ENCODE peak calls at places on chromosomes 2 and 18, in six cellular contexts. One of them, this sample, is unnamed.

GRCh38 chr2:37827911-37828411 is 97.1 kb upstream of the RMDN2 start:
- DNase-seq in stimulated activated CD8-positive, alpha-beta memory T cell treated with anti-CD3 and anti-CD28 coated beads, Interleukin-15, amount 100 ng/mL, for 24 hours: no peak
- DNase-seq in amniotic epithelial cell: peak; percentile 88
- DNase-seq in sigmoid colon: no peak
- DNase-seq in activated CD8-positive, alpha-beta memory T cell treated with anti-CD3 and anti-CD28 coated beads for 48 hours: no peak
- DNase-seq in psoas muscle: no peak
- DNase-seq in this sample: no peak

GRCh38 chr2:2456721-2457120 is 125.6 kb upstream of the MYT1L start:
- DNase-seq in stimulated activated CD8-positive, alpha-beta memory T cell treated with anti-CD3 and anti-CD28 coated beads, Interleukin-15, amount 100 ng/mL, for 24 hours: no peak
- DNase-seq in amniotic epithelial cell: no peak
- DNase-seq in psoas muscle: no peak
- DNase-seq in activated CD8-positive, alpha-beta memory T cell treated with anti-CD3 and anti-CD28 coated beads for 48 hours: no peak
- DNase-seq in sigmoid colon: no peak
- DNase-seq in this sample: no peak

GRCh38 chr2:159206736-159207380 is 79.6 kb downstream of the WDSUB1 start:
- DNase-seq in sigmoid colon: no peak
- DNase-seq in activated CD8-positive, alpha-beta memory T cell treated with anti-CD3 and anti-CD28 coated beads for 48 hours: no peak
- DNase-seq in amniotic epithelial cell: no peak
- DNase-seq in stimulated activated CD8-positive, alpha-beta memory T cell treated with anti-CD3 and anti-CD28 coated beads, Interleukin-15, amount 100 ng/mL, for 24 hours: no peak
- DNase-seq in psoas muscle: no peak
- DNase-seq in this sample: no peak

GRCh38 chr18:55250729-55251128 is 291.5 kb upstream of the CCDC68 start:
- DNase-seq in sigmoid colon: no peak
- DNase-seq in stimulated activated CD8-positive, alpha-beta memory T cell treated with anti-CD3 and anti-CD28 coated beads, Interleukin-15, amount 100 ng/mL, for 24 hours: no peak
- DNase-seq in amniotic epithelial cell: peak; percentile 89
- DNase-seq in psoas muscle: no peak
- DNase-seq in activated CD8-positive, alpha-beta memory T cell treated with anti-CD3 and anti-CD28 coated beads for 48 hours: no peak
- DNase-seq in this sample: no peak

GRCh38 chr18:6781846-6782245 is 52.3 kb downstream of the ARHGAP28 start:
- DNase-seq in activated CD8-positive, alpha-beta memory T cell treated with anti-CD3 and anti-CD28 coated beads for 48 hours: no peak
- DNase-seq in amniotic epithelial cell: peak; percentile 48
- DNase-seq in psoas muscle: no peak
- DNase-seq in stimulated activated CD8-positive, alpha-beta memory T cell treated with anti-CD3 and anti-CD28 coated beads, Interleukin-15, amount 100 ng/mL, for 24 hours: no peak
- DNase-seq in sigmoid colon: no peak
- DNase-seq in this sample: no peak

GRCh38 chr2:199596549-199596948 is 138.8 kb upstream of the SATB2 start:
- DNase-seq in stimulated activated CD8-positive, alpha-beta memory T cell treated with anti-CD3 and anti-CD28 coated beads, Interleukin-15, amount 100 ng/mL, for 24 hours: no peak
- DNase-seq in psoas muscle: no peak
- DNase-seq in sigmoid colon: no peak
- DNase-seq in amniotic epithelial cell: peak; percentile 2
- DNase-seq in activated CD8-positive, alpha-beta memory T cell treated with anti-CD3 and anti-CD28 coated beads for 48 hours: no peak
- DNase-seq in this sample: no peak

GRCh38 chr2:138516030-138516704 is 14.6 kb downstream of the SPOPL start:
- DNase-seq in stimulated activated CD8-positive, alpha-beta memory T cell treated with anti-CD3 and anti-CD28 coated beads, Interleukin-15, amount 100 ng/mL, for 24 hours: no peak
- DNase-seq in activated CD8-positive, alpha-beta memory T cell treated with anti-CD3 and anti-CD28 coated beads for 48 hours: no peak
- DNase-seq in amniotic epithelial cell: peak; percentile 54
- DNase-seq in sigmoid colon: no peak
- DNase-seq in psoas muscle: no peak
- DNase-seq in this sample: no peak

GRCh38 chr2:2542966-2543555 is 212.0 kb upstream of the MYT1L start:
- DNase-seq in sigmoid colon: no peak
- DNase-seq in stimulated activated CD8-positive, alpha-beta memory T cell treated with anti-CD3 and anti-CD28 coated beads, Interleukin-15, amount 100 ng/mL, for 24 hours: no peak
- DNase-seq in psoas muscle: no peak
- DNase-seq in amniotic epithelial cell: no peak
- DNase-seq in activated CD8-positive, alpha-beta memory T cell treated with anti-CD3 and anti-CD28 coated beads for 48 hours: no peak
- DNase-seq in this sample: no peak

GRCh38 chr18:32470713-32471633 is at the start of gene GAREM1:
- DNase-seq in sigmoid colon: peak; percentile 98
- DNase-seq in activated CD8-positive, alpha-beta memory T cell treated with anti-CD3 and anti-CD28 coated beads for 48 hours: no peak
- DNase-seq in stimulated activated CD8-positive, alpha-beta memory T cell treated with anti-CD3 and anti-CD28 coated beads, Interleukin-15, amount 100 ng/mL, for 24 hours: peak; percentile 29
- DNase-seq in amniotic epithelial cell: peak; percentile 98
- DNase-seq in psoas muscle: peak; percentile 98
- DNase-seq in this sample: peak; percentile 94

GRCh38 chr2:108587621-108588020 is 53.4 kb downstream of the LIMS1 start:
- DNase-seq in sigmoid colon: peak; percentile 76
- DNase-seq in psoas muscle: peak; percentile 71
- DNase-seq in activated CD8-positive, alpha-beta memory T cell treated with anti-CD3 and anti-CD28 coated beads for 48 hours: no peak
- DNase-seq in stimulated activated CD8-positive, alpha-beta memory T cell treated with anti-CD3 and anti-CD28 coated beads, Interleukin-15, amount 100 ng/mL, for 24 hours: no peak
- DNase-seq in amniotic epithelial cell: peak; percentile 87
- DNase-seq in this sample: no peak

GRCh38 chr18:61496374-61496773 is 163.1 kb downstream of the CDH20 start:
- DNase-seq in amniotic epithelial cell: no peak
- DNase-seq in psoas muscle: no peak
- DNase-seq in sigmoid colon: no peak
- DNase-seq in stimulated activated CD8-positive, alpha-beta memory T cell treated with anti-CD3 and anti-CD28 coated beads, Interleukin-15, amount 100 ng/mL, for 24 hours: no peak
- DNase-seq in activated CD8-positive, alpha-beta memory T cell treated with anti-CD3 and anti-CD28 coated beads for 48 hours: no peak
- DNase-seq in this sample: no peak

GRCh38 chr2:1997409-1997808 is 253.1 kb upstream of the PXDN start:
- DNase-seq in sigmoid colon: no peak
- DNase-seq in stimulated activated CD8-positive, alpha-beta memory T cell treated with anti-CD3 and anti-CD28 coated beads, Interleukin-15, amount 100 ng/mL, for 24 hours: no peak
- DNase-seq in amniotic epithelial cell: no peak
- DNase-seq in activated CD8-positive, alpha-beta memory T cell treated with anti-CD3 and anti-CD28 coated beads for 48 hours: no peak
- DNase-seq in psoas muscle: no peak
- DNase-seq in this sample: no peak

GRCh38 chr2:68980956-68981355 is 6.5 kb downstream of the GKN1 start:
- DNase-seq in activated CD8-positive, alpha-beta memory T cell treated with anti-CD3 and anti-CD28 coated beads for 48 hours: no peak
- DNase-seq in amniotic epithelial cell: no peak
- DNase-seq in psoas muscle: no peak
- DNase-seq in sigmoid colon: no peak
- DNase-seq in stimulated activated CD8-positive, alpha-beta memory T cell treated with anti-CD3 and anti-CD28 coated beads, Interleukin-15, amount 100 ng/mL, for 24 hours: no peak
- DNase-seq in this sample: no peak

GRCh38 chr2:65370387-65371093 is 61.9 kb downstream of the SPRED2 start:
- DNase-seq in psoas muscle: no peak
- DNase-seq in amniotic epithelial cell: no peak
- DNase-seq in sigmoid colon: no peak
- DNase-seq in activated CD8-positive, alpha-beta memory T cell treated with anti-CD3 and anti-CD28 coated beads for 48 hours: no peak
- DNase-seq in stimulated activated CD8-positive, alpha-beta memory T cell treated with anti-CD3 and anti-CD28 coated beads, Interleukin-15, amount 100 ng/mL, for 24 hours: no peak
- DNase-seq in this sample: no peak

GRCh38 chr2:190062053-190062452 is 476 bp downstream of the MSTN start:
- DNase-seq in stimulated activated CD8-positive, alpha-beta memory T cell treated with anti-CD3 and anti-CD28 coated beads, Interleukin-15, amount 100 ng/mL, for 24 hours: no peak
- DNase-seq in psoas muscle: no peak
- DNase-seq in amniotic epithelial cell: no peak
- DNase-seq in sigmoid colon: no peak
- DNase-seq in activated CD8-positive, alpha-beta memory T cell treated with anti-CD3 and anti-CD28 coated beads for 48 hours: no peak
- DNase-seq in this sample: no peak

GRCh38 chr2:158266106-158266505 is 164.4 kb downstream of the UPP2 start:
- DNase-seq in psoas muscle: no peak
- DNase-seq in stimulated activated CD8-positive, alpha-beta memory T cell treated with anti-CD3 and anti-CD28 coated beads, Interleukin-15, amount 100 ng/mL, for 24 hours: no peak
- DNase-seq in sigmoid colon: no peak
- DNase-seq in amniotic epithelial cell: no peak
- DNase-seq in activated CD8-positive, alpha-beta memory T cell treated with anti-CD3 and anti-CD28 coated beads for 48 hours: no peak
- DNase-seq in this sample: no peak

GRCh38 chr18:46301081-46301480 is 196.9 kb downstream of the HAUS1 start:
- DNase-seq in activated CD8-positive, alpha-beta memory T cell treated with anti-CD3 and anti-CD28 coated beads for 48 hours: no peak
- DNase-seq in amniotic epithelial cell: no peak
- DNase-seq in psoas muscle: no peak
- DNase-seq in sigmoid colon: no peak
- DNase-seq in stimulated activated CD8-positive, alpha-beta memory T cell treated with anti-CD3 and anti-CD28 coated beads, Interleukin-15, amount 100 ng/mL, for 24 hours: no peak
- DNase-seq in this sample: no peak

GRCh38 chr2:219521066-219521880 is 7.0 kb downstream of the ASIC4 start:
- DNase-seq in stimulated activated CD8-positive, alpha-beta memory T cell treated with anti-CD3 and anti-CD28 coated beads, Interleukin-15, amount 100 ng/mL, for 24 hours: no peak
- DNase-seq in psoas muscle: no peak
- DNase-seq in activated CD8-positive, alpha-beta memory T cell treated with anti-CD3 and anti-CD28 coated beads for 48 hours: no peak
- DNase-seq in amniotic epithelial cell: peak; percentile 51
- DNase-seq in sigmoid colon: no peak
- DNase-seq in this sample: no peak

GRCh38 chr2:48768669-48769068 is 13.1 kb upstream of the LHCGR start:
- DNase-seq in activated CD8-positive, alpha-beta memory T cell treated with anti-CD3 and anti-CD28 coated beads for 48 hours: no peak
- DNase-seq in sigmoid colon: no peak
- DNase-seq in amniotic epithelial cell: no peak
- DNase-seq in psoas muscle: no peak
- DNase-seq in stimulated activated CD8-positive, alpha-beta memory T cell treated with anti-CD3 and anti-CD28 coated beads, Interleukin-15, amount 100 ng/mL, for 24 hours: no peak
- DNase-seq in this sample: no peak